ENCODE peak calls at places on chromosomes 6 and 20, in seven cellular contexts. D is HS-5; P is stimulated activated CD8-positive, alpha-beta memory T cell treated with anti-CD3 and anti-CD28 coated beads, Interleukin-4, amount 100 ng/mL, for 1 hour; N is skeletal muscle cell; O is lower lobe of right lung; Y is NCI-H2171; V is epithelial cell of esophagus. W is an unnamed sample.

GRCh38 chr6:30061766-30062458 is 847 bp downstream of the POLR1H start:
- DNase-seq in D (no peak), P (no peak), O (no peak), V (peak), Y (no peak), N (no peak), W (no peak)

GRCh38 chr6:50762798-50763197 is 49.5 kb downstream of the TFAP2D start:
- DNase-seq in Y (no peak), P (no peak), O (no peak), D (no peak), N (no peak), V (peak), W (no peak)

GRCh38 chr6:5175195-5175594 is 85.6 kb downstream of the LYRM4 start:
- DNase-seq in P (no peak), V (peak), O (no peak), D (no peak), Y (no peak), N (no peak), W (no peak)

GRCh38 chr20:49724637-49725606 is 11.2 kb upstream of the B4GALT5 start:
- DNase-seq in P (no peak), N (no peak), V (peak), O (peak), D (no peak), Y (no peak), W (peak)

GRCh38 chr6:46845126-46845525 is 51.9 kb downstream of the MEP1A start:
- DNase-seq in Y (no peak), P (no peak), N (no peak), D (no peak), V (no peak), O (no peak), W (no peak)

GRCh38 chr6:25227854-25228253 is 51.3 kb upstream of the CARMIL1 start:
- DNase-seq in V (no peak), D (no peak), Y (no peak), O (no peak), P (no peak), N (no peak), W (no peak)

GRCh38 chr6:168837231-168837903 is 396.4 kb downstream of the SMOC2 start:
- DNase-seq in V (no peak), Y (no peak), N (no peak), O (no peak), P (no peak), D (no peak), W (no peak)

GRCh38 chr6:27669798-27670301 is 196.9 kb upstream of the ZNF184 start:
- DNase-seq in O (no peak), V (no peak), P (no peak), D (no peak), N (no peak), Y (no peak), W (no peak)

GRCh38 chr6:125301435-125302391 is at the start of gene HDDC2:
- DNase-seq in Y (peak), V (peak), O (peak), D (no peak), N (peak), P (no peak), W (peak)

GRCh38 chr6:137210903-137211302 is 8.3 kb downstream of the IFNGR1 start:
- DNase-seq in P (no peak), V (peak), Y (no peak), N (no peak), D (no peak), O (no peak), W (no peak)

GRCh38 chr6:111898452-111898851 is 25.2 kb upstream of the FYN start:
- DNase-seq in Y (peak), D (no peak), O (no peak), V (no peak), P (no peak), N (no peak), W (no peak)

GRCh38 chr6:47106216-47106615 is 64.1 kb upstream of the ADGRF1 start:
- DNase-seq in O (no peak), D (no peak), Y (no peak), P (no peak), N (no peak), V (no peak), W (no peak)

GRCh38 chr6:108171918-108172516 is 6.2 kb downstream of the NR2E1 start:
- DNase-seq in P (no peak), N (no peak), V (no peak), O (no peak), D (no peak), Y (no peak), W (no peak)

GRCh38 chr6:45710304-45710821 is 305.3 kb downstream of the CLIC5 start:
- DNase-seq in P (no peak), D (no peak), Y (no peak), N (no peak), O (peak), V (peak), W (no peak)

GRCh38 chr20:14525439-14525838 is 188.0 kb upstream of the FLRT3 start:
- DNase-seq in D (no peak), N (no peak), Y (no peak), O (no peak), P (no peak), V (no peak), W (no peak)

GRCh38 chr20:37350655-37351574 is 5.0 kb downstream of the SRC start:
- DNase-seq in O (no peak), V (no peak), D (no peak), Y (no peak), P (no peak), N (no peak), W (no peak)

GRCh38 chr6:162833776-162834175 is 106.0 kb downstream of the PACRG start:
- DNase-seq in D (no peak), P (no peak), V (no peak), Y (no peak), O (no peak), N (no peak), W (no peak)

GRCh38 chr6:45746046-45746445 is 269.6 kb downstream of the CLIC5 start:
- DNase-seq in O (no peak), N (peak), P (no peak), Y (no peak), D (no peak), V (peak), W (no peak)

GRCh38 chr6:112106562-112106961 is 19.2 kb downstream of the FAM229B start:
- DNase-seq in N (no peak), P (no peak), D (no peak), Y (no peak), V (no peak), O (no peak), W (no peak)

GRCh38 chr6:8059129-8059528 is 5.1 kb downstream of the BLOC1S5 start:
- DNase-seq in Y (no peak), P (no peak), O (no peak), D (no peak), V (peak), N (no peak), W (no peak)

GRCh38 chr20:64157878-64158277 is 6.4 kb upstream of the MYT1 start:
- DNase-seq in V (no peak), N (no peak), D (no peak), Y (peak), P (no peak), O (peak), W (peak)

GRCh38 chr20:3603108-3603507 is 60.1 kb downstream of the GFRA4 start:
- DNase-seq in V (no peak), D (no peak), N (no peak), Y (no peak), O (no peak), P (no peak), W (no peak)

GRCh38 chr6:90175627-90176538 is 120.8 kb downstream of the BACH2 start:
- DNase-seq in N (no peak), Y (peak), P (no peak), V (peak), D (no peak), O (no peak), W (no peak)